ENCODE peak calls at places on chromosomes 5 and 9, in eight cellular contexts. E is K562, O is prostate gland, Y is adrenal gland, R is testis, S is body of pancreas, U is uterus, G is breast epithelium. P is an unnamed sample.

GRCh38 chr9:19527663-19528062 is 118.9 kb downstream of the ACER2 start:
- DNase-seq in O (no peak), U (no peak), S (no peak), E (no peak), Y (no peak), G (no peak), R (no peak), P (no peak)

GRCh38 chr5:154513669-154514084 is 35.6 kb upstream of the HAND1 start:
- DNase-seq in S (no peak), E (no peak), R (no peak), U (no peak), O (no peak), G (no peak), Y (no peak), P (no peak)

GRCh38 chr9:87035868-87036267 is 88.6 kb upstream of the GAS1 start:
- DNase-seq in U (peak), Y (no peak), E (no peak), R (no peak), O (no peak), G (no peak), S (no peak), P (no peak)

GRCh38 chr5:135593886-135594285 is 15.1 kb upstream of the CXCL14 start:
- DNase-seq in Y (no peak), R (no peak), E (no peak), G (no peak), S (no peak), O (no peak), U (no peak), P (no peak)

GRCh38 chr5:5816960-5817359 is 394.5 kb downstream of the ICE1 start:
- DNase-seq in S (no peak), G (no peak), E (no peak), U (no peak), R (no peak), O (no peak), Y (no peak), P (no peak)

GRCh38 chr5:148830220-148830619 is 3.8 kb downstream of the ADRB2 start:
- DNase-seq in E (no peak), R (no peak), Y (no peak), U (no peak), G (no peak), O (no peak), S (no peak), P (no peak)

GRCh38 chr9:86713456-86713855 is 233.8 kb downstream of the GAS1 start:
- DNase-seq in G (no peak), E (no peak), U (no peak), Y (no peak), S (no peak), R (no peak), O (no peak), P (no peak)

GRCh38 chr9:111870774-111871542 is 25.7 kb upstream of the UGCG start:
- DNase-seq in O (no peak), E (no peak), R (no peak), G (no peak), U (no peak), Y (no peak), S (no peak), P (no peak)

GRCh38 chr9:88732128-88732527 is 197.2 kb downstream of the NXNL2 start:
- DNase-seq in E (no peak), U (no peak), R (no peak), G (no peak), S (no peak), O (no peak), Y (peak), P (no peak)

GRCh38 chr9:135007601-135008000 is 79.9 kb upstream of the OLFM1 start:
- DNase-seq in G (no peak), U (no peak), E (no peak), R (no peak), Y (no peak), O (no peak), S (no peak), P (no peak)

GRCh38 chr5:1470762-1471211 is 25.5 kb upstream of the SLC6A3 start:
- DNase-seq in R (no peak), O (no peak), G (peak), E (no peak), U (no peak), Y (no peak), S (no peak), P (no peak)

GRCh38 chr5:77367733-77368132 is 124.4 kb downstream of the WDR41 start:
- DNase-seq in O (no peak), Y (peak), G (no peak), S (no peak), E (no peak), R (no peak), U (no peak), P (no peak)

GRCh38 chr5:124738751-124739559 is 7.5 kb downstream of the ZNF608 start:
- DNase-seq in G (no peak), E (no peak), Y (no peak), S (no peak), U (no peak), R (no peak), O (no peak), P (no peak)

GRCh38 chr9:128094166-128094949 is 26.3 kb downstream of the SLC25A25 start:
- DNase-seq in U (peak), Y (peak), G (peak), S (peak), O (peak), R (peak), E (peak), P (peak)

GRCh38 chr5:173594061-173594460 is 22.4 kb downstream of the BOD1 start:
- DNase-seq in E (no peak), O (no peak), Y (no peak), S (no peak), U (no peak), G (no peak), R (no peak), P (no peak)

GRCh38 chr5:156735477-156735876 is 114.6 kb upstream of the PPP1R2B start:
- DNase-seq in Y (no peak), O (no peak), S (no peak), R (no peak), E (no peak), G (no peak), U (no peak), P (no peak)

GRCh38 chr5:167863883-167864282 is 427.6 kb upstream of the WWC1 start:
- DNase-seq in G (no peak), S (no peak), U (no peak), R (no peak), O (no peak), Y (no peak), E (no peak), P (no peak)

DNA sequence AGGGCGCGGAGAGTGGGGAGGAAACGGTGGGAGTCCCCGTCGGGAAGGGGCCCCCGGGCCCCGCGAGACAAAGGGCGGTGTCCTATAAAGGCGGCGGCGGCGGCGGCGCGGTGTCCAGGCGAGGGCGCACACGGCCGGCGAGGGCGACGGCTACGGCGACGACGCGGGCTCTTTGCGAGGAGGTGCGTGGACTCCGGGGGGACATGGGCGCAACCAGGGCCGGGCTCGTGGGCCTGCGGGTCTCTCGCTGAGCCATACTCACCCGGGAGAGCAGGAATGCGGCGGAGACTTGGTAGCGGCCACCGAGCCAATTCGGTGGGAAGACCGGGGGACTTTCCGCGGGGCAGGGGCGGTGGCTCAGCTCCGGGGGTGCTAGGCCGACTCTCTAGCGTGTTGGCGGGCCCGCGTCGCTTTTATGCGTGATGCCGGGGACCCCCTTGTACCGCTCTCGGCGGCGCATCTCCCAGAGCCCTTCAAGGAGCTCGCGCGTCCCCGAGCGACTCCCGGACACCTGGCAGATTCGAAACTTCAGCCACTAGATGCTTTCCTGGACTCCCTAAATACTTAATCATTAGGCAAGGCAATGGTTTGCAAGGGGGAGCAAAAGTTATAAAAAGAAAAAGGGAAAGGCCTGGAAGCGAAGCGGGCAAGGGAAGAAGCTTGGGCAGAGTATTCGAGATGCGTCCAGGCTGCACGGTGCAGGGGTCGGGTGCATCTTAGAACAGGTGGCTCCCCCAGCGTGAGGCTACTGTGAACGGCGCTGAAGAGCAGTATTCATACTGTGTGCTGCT is 5.9 kb upstream of the TAL2 start:
- DNase-seq in R (peak), Y (peak), S (peak), E (peak), O (peak), G (no peak), U (no peak), P (no peak)
- TF ChIP-seq POLR2A in R (no peak), Y (no peak), S (no peak), E (peak), O (no peak), G (no peak), U (no peak), P (no peak)

DNA sequence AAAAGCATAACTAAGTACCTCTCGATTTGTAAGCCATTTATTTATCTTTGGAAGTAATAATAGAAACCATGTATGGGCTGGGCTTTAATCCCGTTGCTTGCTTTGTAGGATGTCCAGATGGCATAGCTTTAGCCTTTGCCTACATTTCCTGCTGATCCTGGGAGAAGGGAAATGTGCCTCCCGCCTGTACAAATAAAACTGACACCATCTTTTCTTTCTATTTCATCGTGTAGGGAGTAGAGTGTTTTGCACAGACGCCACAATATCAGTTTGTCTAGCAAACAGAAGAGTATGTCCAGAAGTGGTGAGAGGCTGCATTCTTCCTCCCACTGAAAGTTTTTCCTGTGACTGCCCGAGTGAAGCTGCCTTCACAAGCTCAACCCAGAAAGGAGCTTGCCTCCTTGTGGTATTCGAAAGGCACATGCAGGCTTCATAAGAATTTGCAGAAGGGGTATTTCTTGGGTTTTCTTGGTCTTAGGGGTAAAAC is 24.7 kb upstream of the TJP2 start:
- DNase-seq in S (peak), O (no peak), R (peak), E (no peak), U (no peak), G (no peak), Y (no peak), P (peak)
- TF ChIP-seq CTCF in S (no peak), O (peak), R (peak), E (no peak), U (peak), G (no peak), Y (no peak), P (no peak)

DNA sequence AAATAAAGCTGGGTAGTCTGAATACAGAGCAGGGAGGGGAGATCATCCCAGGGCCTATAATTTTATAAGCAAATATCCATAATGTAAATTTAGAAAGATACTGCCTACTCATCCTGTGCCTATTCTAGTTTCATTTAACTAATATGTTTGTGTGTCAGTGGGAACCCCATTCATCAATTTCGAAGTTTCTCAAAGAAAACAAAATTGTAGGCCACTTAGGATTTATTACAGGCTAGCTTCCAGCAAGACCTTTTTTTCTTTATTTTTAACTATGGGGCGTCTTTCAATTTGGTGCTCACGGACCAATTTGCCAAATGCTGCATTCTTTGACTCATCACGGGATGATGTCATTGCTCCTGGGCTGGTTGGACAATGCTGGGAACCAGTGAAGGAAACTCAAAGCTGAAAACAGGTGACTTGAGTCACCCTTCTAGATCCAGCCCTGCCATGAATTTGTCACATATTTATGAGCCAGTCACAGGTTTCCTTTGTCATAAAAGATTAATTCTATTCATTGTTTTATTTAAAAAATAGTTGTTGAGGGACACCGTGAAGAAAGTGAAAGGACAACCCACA is 13.4 kb downstream of the PCSK5 start:
- DNase-seq in R (no peak), U (peak), E (no peak), S (no peak), O (no peak), G (no peak), Y (peak), P (no peak)
- H3K4me3 ChIP-seq in R (no peak), U (no peak), E (no peak), S (no peak), O (no peak), G (no peak), Y (no peak), P (no peak)

GRCh38 chr9:100426532-100427365 is at the start of gene MSANTD3:
- DNase-seq in Y (peak), U (peak), O (peak), G (peak), R (peak), E (peak), S (peak), P (peak)
- TF ChIP-seq POLR2A in Y (no peak), U (peak), O (peak), G (no peak), R (no peak), E (peak), S (peak), P (no peak)

DNA sequence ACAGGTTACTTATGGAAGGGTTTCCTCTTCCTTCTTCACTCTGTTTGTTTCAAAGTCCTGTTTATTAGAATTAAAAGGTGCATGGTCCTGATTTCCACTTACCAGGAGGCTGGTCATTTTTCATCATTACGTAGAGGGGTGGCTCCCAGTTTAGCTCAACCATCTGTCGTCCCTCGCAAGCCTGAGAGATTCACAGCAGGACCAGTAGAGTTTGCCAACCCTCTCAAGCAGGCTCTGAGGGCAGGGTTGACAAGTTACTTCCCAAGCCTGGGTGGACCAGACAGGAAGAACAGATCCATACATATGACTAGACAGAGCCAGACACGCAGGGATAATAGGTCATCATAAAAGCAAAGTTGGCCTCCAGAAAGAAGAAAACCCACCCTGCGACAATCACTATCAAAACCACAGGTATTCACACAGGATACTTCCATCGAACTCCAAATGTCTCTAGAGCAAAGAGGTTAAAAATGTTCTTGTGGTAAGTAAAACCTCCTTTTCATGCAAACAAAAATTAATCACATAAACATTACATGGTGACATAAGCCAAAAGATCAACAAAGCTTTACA is 151.9 kb downstream of the ELAVL2 start:
- DNase-seq in E (no peak), Y (no peak), R (no peak), G (no peak), U (no peak), S (no peak), O (no peak), P (no peak)
- TF ChIP-seq CTCF in E (no peak), Y (no peak), R (no peak), G (no peak), U (no peak), S (no peak), O (no peak), P (no peak)

DNA sequence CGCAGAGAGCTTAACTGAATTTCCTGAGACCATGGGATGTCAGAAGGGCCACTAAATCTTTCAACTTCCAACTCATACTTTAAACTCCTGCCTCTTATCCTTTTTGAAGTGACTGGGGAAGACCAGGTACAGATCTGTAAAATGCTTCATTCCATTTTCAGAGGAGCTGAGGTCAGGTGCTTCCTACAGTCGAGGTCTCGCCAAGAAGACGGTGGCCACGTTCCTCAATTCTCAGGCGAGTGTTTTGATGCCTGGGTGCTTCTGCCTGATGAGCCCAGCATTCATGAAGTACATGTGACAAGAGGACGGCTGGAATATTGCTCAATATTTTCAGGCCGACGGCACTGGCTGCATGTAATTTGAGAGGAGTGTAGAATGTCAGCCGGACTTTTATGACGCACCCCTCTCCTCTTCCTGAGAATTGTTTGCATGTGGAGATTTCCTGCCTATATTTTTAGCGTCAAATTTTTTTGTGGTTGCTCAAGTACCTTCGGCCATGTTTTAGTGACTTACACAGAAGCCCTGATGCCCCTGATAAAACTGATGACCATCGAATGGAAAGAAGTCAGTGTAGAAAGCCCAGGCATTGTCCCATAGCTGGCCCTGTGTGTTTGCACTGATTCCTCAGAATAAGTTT is 38.8 kb upstream of the GLRX start:
- DNase-seq in O (peak), G (peak), S (peak), Y (peak), U (peak), R (peak), E (no peak), P (peak)
- H3K4me3 ChIP-seq in O (no peak), G (no peak), S (no peak), Y (no peak), U (no peak), R (no peak), E (no peak), P (no peak)

GRCh38 chr9:35650341-35651158 is at the start of gene SIT1:
- DNase-seq in U (no peak), G (no peak), Y (no peak), E (no peak), O (no peak), S (no peak), R (no peak), P (peak)

GRCh38 chr9:35643046-35643445 is 7.7 kb downstream of the SIT1 start:
- DNase-seq in S (no peak), G (no peak), Y (no peak), R (no peak), E (no peak), O (no peak), U (no peak), P (peak)

GRCh38 chr9:35649431-35650340 is 1.0 kb downstream of the SIT1 start:
- DNase-seq in O (no peak), G (no peak), S (no peak), Y (no peak), R (no peak), U (no peak), E (peak), P (no peak)

GRCh38 chr9:35645736-35646582 is 4.8 kb downstream of the SIT1 start:
- DNase-seq in R (peak), G (peak), E (peak), Y (no peak), S (peak), O (peak), U (peak), P (no peak)

DNA sequence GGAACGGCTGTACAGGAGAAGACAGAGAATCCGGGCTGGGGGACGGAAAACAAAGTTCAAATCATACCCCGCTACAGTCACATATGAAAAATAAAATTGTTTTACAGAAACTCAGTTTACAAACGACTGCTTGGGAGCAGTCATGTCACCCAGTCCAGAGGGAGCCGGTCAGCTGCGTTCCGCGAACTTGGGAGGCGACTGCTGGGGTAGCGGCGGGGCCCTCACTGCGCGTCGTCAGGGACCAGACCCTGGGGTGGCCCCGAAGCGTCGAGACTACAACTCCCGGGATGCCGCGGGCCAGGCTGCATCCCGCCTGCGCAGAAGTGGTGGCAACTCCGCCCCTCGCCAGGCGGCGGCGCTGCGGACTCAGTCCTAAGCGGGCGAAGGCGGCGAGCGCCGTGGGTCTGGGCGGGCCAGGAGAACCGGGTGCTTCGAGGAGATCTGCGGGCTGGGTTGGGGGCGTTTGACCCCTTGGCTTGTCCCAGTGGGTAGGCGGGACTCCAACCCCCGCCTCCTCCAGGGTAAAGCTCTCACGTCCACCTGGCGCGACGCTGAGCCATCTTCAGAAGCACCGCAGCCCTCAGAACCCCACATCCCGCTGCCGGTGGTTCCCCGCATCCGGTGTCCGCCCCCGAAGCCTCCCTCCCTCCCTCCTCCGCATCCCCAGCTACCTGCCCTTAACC is 4.0 kb downstream of the SIT1 start:
- DNase-seq in G (peak), R (peak), Y (peak), E (peak), U (peak), O (peak), S (peak), P (peak)
- TF ChIP-seq POLR2A in G (peak), R (peak), Y (peak), E (peak), U (peak), O (peak), S (peak), P (no peak)

GRCh38 chr5:142743677-142744441 is 26.3 kb upstream of the ARHGAP26 start:
- DNase-seq in U (peak), O (no peak), G (no peak), E (no peak), S (no peak), Y (no peak), R (no peak), P (no peak)
- TF ChIP-seq CTCF in U (no peak), O (no peak), G (no peak), E (no peak), S (no peak), Y (no peak), R (no peak), P (no peak)

P was measured in lower leg skin.